ENCODE peak calls at places on chromosome 20, in five cellular contexts. C is NCI-H1092, W is Calu3, S is pulmonary artery endothelial cell, Y is fibroblast of lung. V is an unnamed sample.

GRCh38 chr20:25543068-25543467 is 42.3 kb downstream of the NINL start:
- DNase-seq in W (no peak), S (no peak), C (no peak), Y (peak; percentile 66), V (no peak)

GRCh38 chr20:53842301-53843099 is 227.9 kb downstream of the BCAS1 start:
- DNase-seq in Y (no peak), C (no peak), W (no peak), S (no peak), V (no peak)

GRCh38 chr20:49233226-49233625 is 14.0 kb downstream of the DDX27 start:
- DNase-seq in C (no peak), Y (no peak), W (no peak), S (no peak), V (no peak)

GRCh38 chr20:42277203-42277602 is 659.0 kb upstream of the CHD6 start:
- DNase-seq in S (no peak), W (no peak), Y (no peak), C (peak; percentile 76), V (no peak)

GRCh38 chr20:25223765-25224720 is 23.8 kb upstream of the PYGB start:
- DNase-seq in Y (no peak), C (no peak), S (no peak), W (no peak), V (no peak)

GRCh38 chr20:11144114-11144513 is 470.3 kb upstream of the JAG1 start:
- DNase-seq in S (no peak), W (no peak), C (no peak), Y (peak; percentile 97), V (no peak)

GRCh38 chr20:23396961-23397620 is 24.2 kb downstream of the NAPB start:
- DNase-seq in C (peak; percentile 52), W (no peak), S (no peak), Y (peak; percentile 12), V (no peak)

GRCh38 chr20:10576411-10576810 is 97.4 kb downstream of the JAG1 start:
- DNase-seq in W (no peak), Y (no peak), S (no peak), C (no peak), V (no peak)

V was measured in kidney epithelial cell.